ENCODE peak calls at places on chromosomes 2 and 18, in ten cellular contexts. Q is CD8-positive, alpha-beta T cell; I is H9; A is hepatocyte; B is ascending aorta; E is iPS DF 6.9; K is spleen; S is body of pancreas; D is endothelial cell of umbilical vein; H is fibroblast of lung. Y is an unnamed sample. For H3K9me3, the result is how much of the 10 kb centered on the place peaks cover.

GRCh38 chr2:202091476-202091875 is 18.4 kb downstream of the KIAA2012 start:
- DNase-seq in I (no peak), B (no peak), A (no peak), Q (no peak), E (no peak), K (no peak), H (no peak), D (no peak), S (no peak), Y (no peak)

GRCh38 chr2:182055993-182056392 is 70.3 kb downstream of the PPP1R1C start:
- DNase-seq in S (no peak), Q (no peak), I (no peak), B (no peak), H (no peak), A (no peak), E (no peak), D (no peak), K (no peak), Y (no peak)

GRCh38 chr2:167294031-167294774 is 405.9 kb downstream of the XIRP2 start:
- DNase-seq in A (peak), H (peak), D (peak), B (no peak), Q (no peak), S (peak), K (peak), E (no peak), I (no peak), Y (no peak)

GRCh38 chr18:76410660-76411417 is 84.2 kb downstream of the ZNF516 start:
- DNase-seq in Q (no peak), I (peak), K (no peak), B (no peak), D (no peak), A (no peak), H (no peak), S (no peak), E (no peak), Y (no peak)

GRCh38 chr2:235495373-235496238 is 1.8 kb downstream of the AGAP1 start:
- DNase-seq in Q (no peak), E (no peak), B (no peak), D (peak), K (no peak), S (no peak), A (no peak), I (no peak), H (no peak), Y (no peak)

GRCh38 chr2:128638311-128638710 is 319.6 kb upstream of the HS6ST1 start:
- DNase-seq in B (no peak), I (peak), K (peak), A (no peak), S (no peak), E (no peak), D (no peak), Q (no peak), H (no peak), Y (no peak)

GRCh38 chr2:215635788-215636139 is 199.9 kb upstream of the FN1 start:
- DNase-seq in E (no peak), H (peak), A (no peak), B (no peak), S (no peak), Q (no peak), K (no peak), I (no peak), D (peak), Y (no peak)

GRCh38 chr2:129396980-129397599 is 582.4 kb upstream of the RAB6C start:
- DNase-seq in K (peak), I (peak), Q (no peak), A (peak), E (peak), S (peak), D (no peak), B (no peak), H (peak), Y (no peak)

GRCh38 chr2:104944495-104944894 is 90.6 kb downstream of the POU3F3 start:
- DNase-seq in S (no peak), Q (no peak), H (peak), B (no peak), A (peak), E (no peak), K (no peak), D (no peak), I (no peak), Y (no peak)

GRCh38 chr2:217099561-217099960 is 239.7 kb upstream of the TNP1 start:
- DNase-seq in B (peak), K (no peak), I (no peak), H (no peak), E (no peak), A (no peak), D (no peak), S (no peak), Q (no peak), Y (no peak)

GRCh38 chr2:97360202-97360601 is 229.5 kb downstream of the ANKRD36B start:
- DNase-seq in I (peak), A (no peak), S (no peak), D (no peak), B (no peak), E (no peak), Q (no peak), H (no peak), K (no peak), Y (no peak)

GRCh38 chr2:171515672-171516298 is 6.5 kb upstream of the CYBRD1 start:
- DNase-seq in S (no peak), D (no peak), H (peak), Q (no peak), A (no peak), E (no peak), I (no peak), B (no peak), K (no peak), Y (no peak)

GRCh38 chr2:115386465-115386864 is 944.0 kb downstream of the DPP10 start:
- DNase-seq in S (no peak), A (no peak), Q (no peak), D (no peak), I (no peak), H (no peak), B (no peak), K (no peak), E (no peak), Y (no peak)

GRCh38 chr2:115384399-115384798 is 942.0 kb downstream of the DPP10 start:
- DNase-seq in I (no peak), A (no peak), E (no peak), K (no peak), D (no peak), H (no peak), B (no peak), Q (no peak), S (no peak), Y (no peak)

GRCh38 chr2:115389898-115390297 is 947.5 kb downstream of the DPP10 start:
- DNase-seq in H (no peak), A (no peak), B (no peak), E (no peak), K (no peak), D (no peak), I (no peak), S (no peak), Q (no peak), Y (no peak)

DNA sequence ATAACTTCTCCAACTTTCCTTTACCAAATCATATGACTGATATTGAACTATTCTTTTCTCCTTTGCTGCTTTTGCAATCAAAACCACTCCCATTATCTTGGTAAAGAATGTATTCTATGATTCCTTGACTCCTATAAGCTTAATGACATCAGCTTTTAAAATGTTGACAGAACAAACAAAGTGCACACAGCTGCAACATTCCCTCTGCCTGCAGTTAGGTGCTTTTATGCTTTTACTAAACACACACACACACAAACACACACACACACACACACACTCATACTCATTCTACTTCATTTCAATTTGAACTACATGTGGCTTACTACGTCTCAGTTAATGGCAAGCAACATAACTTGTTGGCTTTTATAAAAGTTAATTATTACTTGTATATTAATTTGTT is 946.6 kb downstream of the DPP10 start:
- DNase-seq in E (no peak), K (no peak), A (peak), D (no peak), Q (no peak), H (no peak), I (no peak), S (peak), B (no peak), Y (no peak)
- H3K9me3 ChIP-seq in E (under half), K (under half), A (under half), D (under half), Q (under half), H (under half), I (under half), S (under half), B (under half), Y (under half)

DNA sequence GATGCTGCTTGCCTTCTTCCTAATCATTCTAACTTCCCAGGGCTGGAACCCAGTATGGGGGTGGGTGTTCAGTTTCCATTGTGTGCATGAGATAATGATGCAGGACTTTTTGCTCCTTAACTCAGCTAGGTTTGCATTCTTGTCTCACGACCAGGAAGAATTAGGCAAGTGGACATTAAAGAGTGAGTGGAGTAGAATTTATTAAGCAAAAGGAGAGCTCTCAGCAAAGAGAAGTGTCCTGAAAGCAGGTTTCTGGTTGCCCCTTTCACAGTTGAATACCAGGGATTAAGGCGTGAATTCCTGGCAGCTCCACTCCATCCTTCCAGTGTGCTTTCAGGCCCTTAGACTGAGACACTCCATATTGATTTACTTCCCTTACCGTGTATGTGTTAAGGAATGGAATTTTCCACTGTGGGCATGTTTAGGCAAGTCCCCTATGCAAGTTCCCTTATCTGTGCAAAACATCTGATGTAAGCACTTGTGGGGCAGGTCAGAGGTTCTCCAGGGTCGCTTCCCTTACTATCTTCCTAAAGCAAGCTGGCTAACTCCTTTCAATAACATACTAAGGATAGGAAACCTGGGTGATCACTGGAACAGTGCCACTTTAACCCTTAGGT is 126.5 kb downstream of the GPR39 start:
- DNase-seq in D (peak), E (no peak), I (no peak), A (peak), H (peak), K (no peak), Q (no peak), B (no peak), S (no peak), Y (no peak)
- H3K9me3 ChIP-seq in D (under half), E (under half), I (under half), A (under half), H (under half), K (under half), Q (under half), B (under half), S (under half), Y (under half)

DNA sequence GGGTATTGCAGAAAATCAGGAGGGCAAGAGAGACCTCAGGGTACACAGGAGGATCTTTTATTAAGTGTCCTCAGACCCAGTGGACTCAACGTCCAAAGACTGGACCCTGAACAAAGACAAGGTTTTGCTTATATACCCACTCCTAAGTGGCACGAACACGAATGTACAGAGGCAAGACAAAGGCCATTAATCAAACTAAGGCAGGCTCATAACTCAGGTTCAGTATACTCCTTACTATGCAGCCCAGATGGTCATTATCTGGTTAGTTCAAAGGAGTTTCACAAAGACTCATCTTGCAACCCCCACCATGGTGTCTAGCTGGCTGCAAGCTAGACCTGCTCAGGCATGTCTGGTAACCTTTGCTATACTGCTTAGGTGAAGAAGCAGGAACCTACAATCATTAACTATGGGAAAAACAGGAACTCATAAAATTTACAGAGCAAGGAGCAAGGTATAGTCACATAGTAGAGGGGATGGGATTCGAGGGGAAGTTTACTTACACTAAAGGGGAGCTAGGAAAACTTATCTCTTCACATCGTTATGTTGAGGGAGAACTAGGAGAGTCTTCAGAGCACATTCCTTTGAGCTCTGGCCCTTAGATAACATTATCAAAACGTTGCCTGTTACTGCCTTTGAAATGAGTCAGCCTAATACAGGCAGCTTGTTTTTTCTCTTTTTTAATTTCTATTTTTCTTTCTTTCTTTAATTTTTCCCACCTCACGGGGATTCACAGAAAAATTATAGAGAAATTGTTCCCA is 33.9 kb downstream of the SLC4A3 start:
- DNase-seq in I (no peak), H (peak), A (peak), Q (no peak), D (no peak), B (no peak), S (no peak), K (no peak), E (no peak), Y (no peak)
- H3K9me3 ChIP-seq in I (under half), H (under half), A (under half), Q (under half), D (under half), B (under half), S (under half), K (under half), E (under half), Y (under half)

DNA sequence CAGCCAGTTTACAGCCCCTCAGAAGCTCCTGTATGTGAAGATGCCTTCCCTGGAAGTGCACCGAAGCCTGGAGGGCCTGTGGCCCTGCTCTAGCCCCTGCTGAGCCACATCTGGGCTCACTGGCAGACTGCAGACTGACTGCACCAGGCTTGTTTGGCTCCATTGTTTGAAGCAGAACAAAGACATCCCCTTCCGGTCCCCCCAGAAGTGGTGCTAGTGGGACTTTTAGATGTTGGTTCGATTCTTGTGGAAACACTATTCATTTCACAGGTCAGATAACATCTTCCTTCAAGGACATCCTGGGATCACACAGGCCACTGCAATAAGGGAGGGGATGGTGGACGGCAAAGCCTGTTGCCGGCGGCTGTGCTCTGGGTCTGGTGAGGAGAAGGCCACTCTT is 57.8 kb upstream of the CBLN2 start:
- DNase-seq in I (no peak), A (no peak), D (no peak), B (no peak), Q (no peak), S (no peak), K (no peak), H (no peak), E (no peak), Y (no peak)
- H3K9me3 ChIP-seq in I (under half), A (under half), D (under half), B (under half), Q (under half), S (under half), K (under half), H (under half), E (under half), Y (under half)

GRCh38 chr2:387980-388421 is 100.1 kb upstream of the ALKAL2 start:
- DNase-seq in H (no peak), D (no peak), B (no peak), K (no peak), E (no peak), A (no peak), I (no peak), Q (no peak), S (no peak), Y (no peak)
- H3K9me3 ChIP-seq in H (under half), D (under half), B (under half), K (under half), E (under half), A (under half), I (under half), Q (under half), S (under half), Y (under half)

GRCh38 chr2:220081171-220081570 is 453.7 kb downstream of the SLC4A3 start:
- DNase-seq in Q (no peak), E (no peak), I (no peak), B (no peak), H (no peak), S (no peak), A (no peak), D (no peak), K (no peak), Y (no peak)

GRCh38 chr2:220076734-220077133 is 449.3 kb downstream of the SLC4A3 start:
- DNase-seq in S (no peak), Q (no peak), H (peak), I (no peak), K (no peak), A (peak), B (no peak), D (no peak), E (no peak), Y (no peak)

GRCh38 chr2:220078439-220078838 is 451.0 kb downstream of the SLC4A3 start:
- DNase-seq in D (no peak), B (no peak), A (no peak), I (no peak), K (no peak), Q (no peak), S (no peak), H (peak), E (no peak), Y (no peak)

GRCh38 chr2:220077488-220077887 is 450.1 kb downstream of the SLC4A3 start:
- DNase-seq in E (no peak), A (peak), D (no peak), H (peak), B (no peak), Q (no peak), S (no peak), I (no peak), K (no peak), Y (no peak)

DNA sequence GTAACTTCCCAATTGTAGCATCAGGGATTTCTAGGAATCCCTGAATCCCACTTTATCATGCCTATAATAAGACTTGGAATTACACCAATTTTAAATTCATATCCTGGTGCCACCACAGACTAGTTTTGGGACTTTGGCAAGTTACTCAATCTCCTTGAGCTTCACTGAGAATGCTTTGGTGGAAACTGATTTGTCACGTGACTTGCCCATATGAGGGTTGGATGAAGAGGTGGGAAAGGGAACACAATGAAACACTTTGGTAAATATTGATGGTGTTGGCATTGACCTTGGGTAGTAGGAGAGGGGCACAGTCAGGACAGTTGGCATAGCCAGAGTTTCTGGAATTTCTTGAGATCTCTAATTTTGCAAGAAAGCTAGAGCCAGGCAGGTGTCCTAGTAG is 452.2 kb downstream of the SLC4A3 start:
- DNase-seq in H (no peak), Q (no peak), B (no peak), I (no peak), A (no peak), E (no peak), S (no peak), K (no peak), D (no peak), Y (no peak)
- H3K9me3 ChIP-seq in H (under half), Q (under half), B (under half), I (under half), A (under half), E (under half), S (under half), K (under half), D (under half), Y (under half)

GRCh38 chr18:46098616-46098933 is 479 bp upstream of the ATP5F1A start:
- DNase-seq in Q (no peak), I (no peak), H (no peak), K (no peak), D (no peak), S (no peak), E (no peak), A (no peak), B (no peak), Y (no peak)
- H3K9me3 ChIP-seq in Q (under half), I (under half), H (under half), K (under half), D (under half), S (under half), E (under half), A (under half), B (under half), Y (under half)

GRCh38 chr2:33617401-33617800 is 18.3 kb upstream of the FAM98A start:
- DNase-seq in A (no peak), Q (no peak), S (no peak), D (no peak), K (no peak), B (no peak), I (no peak), E (no peak), H (no peak), Y (no peak)
- H3K9me3 ChIP-seq in A (under half), Q (under half), S (under half), D (under half), K (under half), B (under half), I (under half), E (under half), H (under half), Y (under half)

DNA sequence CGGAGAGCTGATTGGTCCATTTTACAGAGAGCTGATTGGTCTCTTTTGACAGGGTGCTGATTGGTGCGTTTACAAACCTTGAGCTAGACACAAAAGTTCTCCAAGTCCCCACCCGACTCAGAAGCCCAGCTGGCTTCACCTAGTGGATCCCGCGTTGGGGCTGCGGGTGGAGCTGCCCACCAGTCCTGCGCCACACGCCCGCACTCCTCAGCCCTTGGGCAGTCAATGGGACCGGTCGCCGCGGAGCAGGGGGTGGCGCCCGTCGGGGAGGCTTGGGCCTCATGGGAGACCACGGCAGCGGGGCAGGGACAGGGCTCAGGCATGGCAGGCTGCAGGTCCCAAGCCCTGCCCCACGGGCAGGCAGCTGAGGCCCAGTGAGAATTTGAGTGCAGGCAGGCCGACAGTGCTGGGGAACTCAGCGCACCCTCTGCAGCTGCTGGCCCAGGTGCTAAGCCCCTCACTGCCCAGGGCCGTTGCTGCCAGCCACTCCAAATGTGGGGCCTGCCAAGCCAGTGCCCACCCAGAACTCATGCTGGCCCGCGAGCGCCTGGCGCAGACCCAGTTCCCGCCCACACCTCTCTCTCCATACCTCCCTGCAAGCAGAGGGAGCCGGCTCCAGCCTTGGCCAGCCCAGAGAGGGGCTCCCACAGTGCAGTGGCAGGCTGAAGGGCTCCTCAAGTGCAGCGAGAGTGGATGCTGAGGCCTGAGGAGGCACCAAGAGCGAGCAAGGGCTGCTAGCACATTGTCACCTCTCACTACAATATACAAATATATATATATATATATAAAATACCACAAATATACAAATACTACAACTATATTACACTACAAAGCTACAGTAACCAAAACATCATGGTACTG is 100.7 kb downstream of the SPIRE1 start:
- DNase-seq in S (no peak), K (no peak), B (no peak), E (no peak), I (no peak), A (no peak), H (no peak), Q (no peak), D (no peak), Y (no peak)
- H3K9me3 ChIP-seq in S (under half), K (under half), B (under half), E (under half), I (under half), A (under half), H (under half), Q (under half), D (under half), Y (under half)

GRCh38 chr2:132814651-132815050 is 144.6 kb upstream of the LYPD1 start:
- DNase-seq in H (no peak), S (no peak), B (no peak), A (no peak), Q (no peak), D (no peak), I (no peak), E (no peak), K (no peak), Y (no peak)
- H3K9me3 ChIP-seq in H (under half), S (under half), B (under half), A (under half), Q (under half), D (under half), I (under half), E (under half), K (under half), Y (under half)

Y was measured in T-helper 17 cell.